ENCODE peak calls at places on chromosomes 1 and 21, in eight cellular contexts. X is NCI-H748 treated with DMSO at 0.1 percent for 48 hours, A is bronchial epithelial cell, U is HuH-7, Q is HFFc6, H is sciatic nerve, E is activated T-helper 1 cell treated with Interleukin-2 at 50 U/mL for 16 hours, O is ureter. T is an unnamed sample.

GRCh38 chr21:17045214-17045835 is 467.5 kb upstream of the CXADR start:
- DNase-seq in X (no peak), A (peak), U (peak), Q (peak), H (no peak), E (no peak), O (no peak), T (no peak)

GRCh38 chr1:191695865-191696264 is 462.4 kb upstream of the RGS18 start:
- DNase-seq in X (no peak), A (no peak), U (no peak), Q (no peak), H (no peak), E (no peak), O (no peak), T (no peak)

GRCh38 chr1:245986404-245987221 is 520.5 kb downstream of the SMYD3 start:
- DNase-seq in X (no peak), A (peak), U (no peak), Q (peak), H (no peak), E (no peak), O (no peak), T (peak)

GRCh38 chr1:89932598-89933364 is 62.1 kb upstream of the ZNF326 start:
- DNase-seq in X (no peak), A (no peak), U (no peak), Q (no peak), H (no peak), E (no peak), O (no peak), T (no peak)

GRCh38 chr1:6385673-6386191 is 7.8 kb downstream of the ACOT7 start:
- DNase-seq in X (no peak), A (peak), U (no peak), Q (no peak), H (no peak), E (no peak), O (peak), T (peak)

GRCh38 chr1:203278885-203279406 is 26.4 kb upstream of the BTG2 start:
- DNase-seq in X (no peak), A (peak), U (no peak), Q (no peak), H (peak), E (no peak), O (no peak), T (no peak)

GRCh38 chr1:4053774-4054173 is 153.7 kb upstream of the C1orf174 start:
- DNase-seq in X (no peak), A (no peak), U (no peak), Q (no peak), H (no peak), E (no peak), O (no peak), T (no peak)

GRCh38 chr21:38259665-38260064 is 2.9 kb downstream of the KCNJ15 start:
- DNase-seq in X (no peak), A (no peak), U (no peak), Q (no peak), H (no peak), E (no peak), O (no peak), T (no peak)

GRCh38 chr1:218201004-218201403 is 84.1 kb upstream of the RRP15 start:
- DNase-seq in X (no peak), A (no peak), U (no peak), Q (no peak), H (no peak), E (no peak), O (no peak), T (no peak)

GRCh38 chr1:63135801-63136200 is 186.6 kb upstream of the FOXD3 start:
- DNase-seq in X (no peak), A (no peak), U (no peak), Q (no peak), H (no peak), E (no peak), O (no peak), T (no peak)

GRCh38 chr1:167593860-167594259 is 36.2 kb upstream of the RCSD1 start:
- DNase-seq in X (no peak), A (peak), U (no peak), Q (no peak), H (no peak), E (no peak), O (no peak), T (no peak)